ENCODE peak calls at places on chromosomes 16 and 17, in ten cellular contexts. R is stomach; N is T follicular helper cell; O is GM04503; Q is neural crest cell; S is transverse colon; F is NCI-H1048; T is hippocampal formation; D is CD8-positive, alpha-beta T cell; B is sigmoid colon. I is an unnamed sample.

GRCh38 chr16:69435977-69436729 is 11.7 kb downstream of the CYB5B start:
- DNase-seq in R (peak), N (no peak), O (no peak), Q (no peak), S (no peak), F (no peak), T (no peak), D (no peak), B (no peak), I (peak)

GRCh38 chr17:9969301-9969935 is 64.3 kb upstream of the RCVRN start:
- DNase-seq in R (no peak), N (no peak), O (no peak), Q (no peak), S (no peak), F (no peak), T (no peak), D (no peak), B (no peak), I (no peak)

GRCh38 chr17:74450925-74451403 is 15.5 kb upstream of the CD300A start:
- DNase-seq in R (no peak), N (no peak), O (no peak), Q (no peak), S (no peak), F (no peak), T (no peak), D (no peak), B (no peak), I (no peak)

GRCh38 chr16:17555176-17555575 is 84.4 kb upstream of the XYLT1 start:
- DNase-seq in R (no peak), N (no peak), O (peak), Q (no peak), S (no peak), F (no peak), T (no peak), D (no peak), B (no peak), I (no peak)

GRCh38 chr17:28567604-28568003 is 3.7 kb downstream of the PIGS start:
- DNase-seq in R (no peak), N (no peak), O (no peak), Q (no peak), S (no peak), F (no peak), T (no peak), D (no peak), B (no peak), I (peak)

GRCh38 chr16:73560497-73560896 is 512.6 kb upstream of the ZFHX3 start:
- DNase-seq in R (no peak), N (no peak), O (no peak), Q (no peak), S (no peak), F (no peak), T (no peak), D (no peak), B (no peak), I (no peak)

GRCh38 chr17:28598389-28598788 is 436 bp downstream of the SPAG5 start:
- DNase-seq in R (no peak), N (no peak), O (no peak), Q (no peak), S (no peak), F (no peak), T (no peak), D (no peak), B (no peak), I (no peak)

GRCh38 chr16:14405611-14406537 is 224.2 kb downstream of the PARN start:
- DNase-seq in R (peak), N (no peak), O (no peak), Q (peak), S (peak), F (no peak), T (no peak), D (no peak), B (peak), I (no peak)

GRCh38 chr16:84351630-84352029 is 16.7 kb upstream of the ATP2C2 start:
- DNase-seq in R (no peak), N (no peak), O (no peak), Q (no peak), S (peak), F (no peak), T (no peak), D (no peak), B (no peak), I (no peak)

GRCh38 chr16:85648782-85649181 is 35.7 kb downstream of the GSE1 start:
- DNase-seq in R (no peak), N (no peak), O (no peak), Q (no peak), S (no peak), F (no peak), T (no peak), D (no peak), B (no peak), I (no peak)

GRCh38 chr16:23635958-23636357 is 5.2 kb downstream of the PALB2 start:
- DNase-seq in R (no peak), N (no peak), O (no peak), Q (no peak), S (no peak), F (no peak), T (no peak), D (no peak), B (no peak), I (peak)

GRCh38 chr16:68396481-68396880 is 51.8 kb downstream of the SMPD3 start:
- DNase-seq in R (peak), N (peak), O (no peak), Q (peak), S (peak), F (no peak), T (no peak), D (peak), B (no peak), I (peak)

GRCh38 chr17:45361976-45362375 is 45.2 kb upstream of the MAP3K14 start:
- DNase-seq in R (no peak), N (no peak), O (no peak), Q (no peak), S (no peak), F (no peak), T (no peak), D (no peak), B (peak), I (no peak)

GRCh38 chr17:15368605-15369004 is 27.2 kb upstream of the TEKT3 start:
- DNase-seq in R (no peak), N (no peak), O (no peak), Q (no peak), S (no peak), F (no peak), T (no peak), D (no peak), B (no peak), I (no peak)

GRCh38 chr17:75047398-75048098 is 523 bp downstream of the KCTD2 start:
- DNase-seq in R (no peak), N (no peak), O (no peak), Q (no peak), S (peak), F (no peak), T (no peak), D (peak), B (peak), I (no peak)

GRCh38 chr16:73710526-73710925 is 586.1 kb upstream of the PSMD7 start:
- DNase-seq in R (no peak), N (no peak), O (no peak), Q (no peak), S (no peak), F (no peak), T (no peak), D (no peak), B (no peak), I (no peak)

GRCh38 chr17:27862848-27863247 is 30.3 kb downstream of the LYRM9 start:
- DNase-seq in R (no peak), N (no peak), O (no peak), Q (no peak), S (no peak), F (no peak), T (no peak), D (no peak), B (no peak), I (peak)

GRCh38 chr17:6165806-6166205 is 95.6 kb downstream of the WSCD1 start:
- DNase-seq in R (no peak), N (no peak), O (no peak), Q (no peak), S (no peak), F (no peak), T (no peak), D (no peak), B (no peak), I (no peak)

GRCh38 chr16:12584488-12585233 is 219.0 kb downstream of the CPPED1 start:
- DNase-seq in R (no peak), N (no peak), O (no peak), Q (no peak), S (no peak), F (no peak), T (no peak), D (no peak), B (no peak), I (no peak)

GRCh38 chr16:31460582-31461002 is 1.3 kb downstream of the ARMC5 start:
- DNase-seq in R (no peak), N (no peak), O (peak), Q (no peak), S (no peak), F (no peak), T (no peak), D (no peak), B (peak), I (peak)

GRCh38 chr17:49108318-49108717 is 24.3 kb upstream of the B4GALNT2 start:
- DNase-seq in R (peak), N (no peak), O (no peak), Q (no peak), S (no peak), F (no peak), T (no peak), D (no peak), B (no peak), I (no peak)

GRCh38 chr17:32275060-32276042 is 9.7 kb downstream of the RHBDL3 start:
- DNase-seq in R (no peak), N (no peak), O (peak), Q (no peak), S (no peak), F (no peak), T (no peak), D (no peak), B (no peak), I (no peak)

GRCh38 chr17:30380106-30380420 is 1.3 kb downstream of the CPD start:
- DNase-seq in R (no peak), N (no peak), O (no peak), Q (no peak), S (no peak), F (no peak), T (no peak), D (no peak), B (no peak), I (peak)

GRCh38 chr16:50627419-50627818 is 53.7 kb downstream of the SNX20 start:
- DNase-seq in R (peak), N (peak), O (no peak), Q (no peak), S (peak), F (no peak), T (no peak), D (peak), B (peak), I (no peak)

GRCh38 chr17:18101828-18102227 is 6.7 kb upstream of the MYO15A start:
- DNase-seq in R (no peak), N (no peak), O (no peak), Q (no peak), S (no peak), F (no peak), T (no peak), D (no peak), B (no peak), I (no peak)

GRCh38 chr16:50121721-50122445 is 31.2 kb upstream of the TENT4B start:
- DNase-seq in R (no peak), N (no peak), O (no peak), Q (no peak), S (no peak), F (no peak), T (no peak), D (peak), B (no peak), I (no peak)

GRCh38 chr16:3992297-3993051 is 112.0 kb upstream of the CREBBP start:
- DNase-seq in R (no peak), N (no peak), O (no peak), Q (no peak), S (no peak), F (no peak), T (no peak), D (no peak), B (no peak), I (no peak)

GRCh38 chr16:28264656-28265055 is 27.7 kb upstream of the SBK1 start:
- DNase-seq in R (peak), N (no peak), O (peak), Q (no peak), S (peak), F (no peak), T (no peak), D (no peak), B (no peak), I (no peak)

GRCh38 chr16:89324056-89325010 is 106.8 kb downstream of the ZNF778 start:
- DNase-seq in R (no peak), N (no peak), O (no peak), Q (no peak), S (no peak), F (no peak), T (no peak), D (no peak), B (peak), I (no peak)

GRCh38 chr17:67974598-67975066 is 21.6 kb downstream of the C17orf58 start:
- DNase-seq in R (no peak), N (no peak), O (no peak), Q (no peak), S (no peak), F (no peak), T (no peak), D (no peak), B (no peak), I (no peak)

GRCh38 chr16:76900285-76901263 is 290.4 kb upstream of the MON1B start:
- DNase-seq in R (no peak), N (no peak), O (no peak), Q (no peak), S (no peak), F (no peak), T (no peak), D (no peak), B (no peak), I (no peak)

GRCh38 chr17:6505425-6506142 is 50.8 kb downstream of the PITPNM3 start:
- DNase-seq in R (no peak), N (no peak), O (no peak), Q (no peak), S (no peak), F (no peak), T (no peak), D (no peak), B (peak), I (no peak)

GRCh38 chr16:28609631-28610594 is at the start of gene SULT1A1:
- DNase-seq in R (peak), N (no peak), O (no peak), Q (no peak), S (peak), F (no peak), T (no peak), D (no peak), B (peak), I (no peak)

GRCh38 chr17:77188084-77189066 is 47.6 kb downstream of the SEC14L1 start:
- DNase-seq in R (no peak), N (no peak), O (no peak), Q (no peak), S (peak), F (no peak), T (no peak), D (no peak), B (no peak), I (no peak)

GRCh38 chr16:85361441-85362118 is 249.3 kb upstream of the CIBAR2 start:
- DNase-seq in R (peak), N (no peak), O (no peak), Q (no peak), S (peak), F (no peak), T (no peak), D (no peak), B (no peak), I (no peak)

GRCh38 chr17:80826955-80827645 is 164.5 kb upstream of the CHMP6 start:
- DNase-seq in R (no peak), N (no peak), O (peak), Q (no peak), S (no peak), F (no peak), T (peak), D (no peak), B (peak), I (no peak)

GRCh38 chr17:31721291-31722025 is 137.6 kb downstream of the COPRS start:
- DNase-seq in R (no peak), N (no peak), O (no peak), Q (no peak), S (no peak), F (no peak), T (no peak), D (no peak), B (no peak), I (no peak)

I was measured in AML-193.